ENCODE peak calls at places on chromosomes 16 and 17, in five cellular contexts. F, S, Z, P and K are unnamed samples.
A peak's percentile ranks its signal among the peaks of the same experiment; 100 is the strongest.

GRCh38 chr17:66989076-66989475 is 24.6 kb downstream of the CACNG4 start:
- DNase-seq in F (no peak), S (no peak), Z (no peak), P (no peak), K (no peak)

GRCh38 chr17:19384723-19385391 is 2.1 kb downstream of the MFAP4 start:
- DNase-seq in F (peak; percentile 77), S (no peak), Z (no peak), P (peak; percentile 58), K (peak; percentile 99)

GRCh38 chr16:22352726-22353125 is 21.7 kb downstream of the CDR2 start:
- DNase-seq in F (no peak), S (no peak), Z (no peak), P (peak; percentile 28), K (no peak)

GRCh38 chr17:17363638-17364337 is 60.6 kb downstream of the NT5M start:
- DNase-seq in F (no peak), S (no peak), Z (no peak), P (no peak), K (no peak)

GRCh38 chr16:53480394-53480793 is 22.6 kb downstream of the AKTIP start:
- DNase-seq in F (no peak), S (no peak), Z (no peak), P (no peak), K (no peak)

GRCh38 chr17:199195-199604 is 17.8 kb upstream of the DOC2B start:
- DNase-seq in F (no peak), S (no peak), Z (no peak), P (peak; percentile 12), K (peak; percentile 3)

GRCh38 chr16:58243528-58244004 is 45.7 kb upstream of the CSNK2A2 start:
- DNase-seq in F (no peak), S (no peak), Z (no peak), P (no peak), K (no peak)

GRCh38 chr16:76612497-76612896 is 335.3 kb downstream of the CNTNAP4 start:
- DNase-seq in F (no peak), S (no peak), Z (no peak), P (no peak), K (no peak)

GRCh38 chr16:54156349-54156748 is 130.2 kb downstream of the IRX3 start:
- DNase-seq in F (no peak), S (no peak), Z (no peak), P (no peak), K (no peak)

GRCh38 chr17:32116937-32117336 is 25.4 kb upstream of the RHOT1 start:
- DNase-seq in F (no peak), S (no peak), Z (no peak), P (no peak), K (no peak)

GRCh38 chr16:81608515-81609209 is 164.1 kb downstream of the CMIP start:
- DNase-seq in F (no peak), S (no peak), Z (no peak), P (peak; percentile 43), K (peak; percentile 62)

GRCh38 chr17:81927653-81928496 is at the start of gene MAFG:
- DNase-seq in F (peak; percentile 89), S (peak; percentile 69), Z (peak; percentile 71), P (peak; percentile 95), K (peak; percentile 93)

GRCh38 chr17:43660816-43661493 is 767 bp downstream of the MEOX1 start:
- DNase-seq in F (no peak), S (no peak), Z (no peak), P (no peak), K (no peak)

GRCh38 chr16:2912330-2913199 is 834 bp downstream of the FLYWCH1 start:
- DNase-seq in F (no peak), S (no peak), Z (no peak), P (peak; percentile 53), K (peak; percentile 79)

GRCh38 chr16:63361032-63361624 is 1324.9 kb upstream of the CDH8 start:
- DNase-seq in F (no peak), S (no peak), Z (no peak), P (peak; percentile 44), K (peak; percentile 73)

GRCh38 chr17:18974407-18975149 is 22.6 kb downstream of the SLC5A10 start:
- DNase-seq in F (no peak), S (no peak), Z (no peak), P (no peak), K (peak; percentile 30)

GRCh38 chr17:43020789-43021738 is 1.1 kb downstream of the VAT1 start:
- DNase-seq in F (peak; percentile 80), S (no peak), Z (no peak), P (peak; percentile 78), K (peak; percentile 58)

GRCh38 chr16:70520612-70521297 is 2.6 kb downstream of the COG4 start:
- DNase-seq in F (no peak), S (no peak), Z (no peak), P (peak; percentile 74), K (peak; percentile 28)

GRCh38 chr17:50861334-50861676 is 4.8 kb downstream of the TOB1 start:
- DNase-seq in F (no peak), S (no peak), Z (no peak), P (no peak), K (no peak)

GRCh38 chr17:47942568-47942967 is 1.2 kb downstream of the PNPO start:
- DNase-seq in F (no peak), S (no peak), Z (no peak), P (no peak), K (no peak)